ENCODE peak calls at places on chromosomes 4 and X, in four cellular contexts. R is GM12878, C is K562, U is HepG2. W is an unnamed sample.
A peak's percentile ranks its signal among the peaks of the same experiment; 100 is the strongest.

GRCh38 chr4:118836763-118837507 is 1.0 kb upstream of the SEC24D start:
- DNase-seq in R (no peak), C (no peak), U (no peak), W (no peak)

GRCh38 chrX:109448539-109448938 is 33.3 kb downstream of the GUCY2F start:
- DNase-seq in R (no peak), C (no peak), U (no peak), W (no peak)

GRCh38 chr4:3524349-3524748 is 7.9 kb downstream of the LRPAP1 start:
- DNase-seq in R (no peak), C (no peak), U (no peak), W (no peak)

GRCh38 chrX:7108995-7109634 is 38.4 kb upstream of the STS start:
- DNase-seq in R (no peak), C (no peak), U (no peak), W (no peak)

GRCh38 chr4:119693127-119693526 is 64.5 kb upstream of the PDE5A start:
- DNase-seq in R (no peak), C (no peak), U (no peak), W (no peak)

GRCh38 chr4:42070463-42070862 is 80.1 kb downstream of the SLC30A9 start:
- DNase-seq in R (no peak), C (no peak), U (no peak), W (no peak)

GRCh38 chr4:42366959-42367358 is 30.3 kb upstream of the SHISA3 start:
- DNase-seq in R (no peak), C (no peak), U (no peak), W (no peak)

GRCh38 chr4:102717448-102718092 is 43.2 kb downstream of the MANBA start:
- DNase-seq in R (no peak), C (no peak), U (peak; percentile 73), W (no peak)

GRCh38 chr4:133637161-133637560 is 488.1 kb downstream of the PCDH10 start:
- DNase-seq in R (no peak), C (no peak), U (no peak), W (no peak)

GRCh38 chrX:135543924-135544323 is 23.5 kb downstream of the INTS6L start:
- DNase-seq in R (no peak), C (no peak), U (no peak), W (no peak)

GRCh38 chr4:42326524-42326923 is 70.8 kb upstream of the SHISA3 start:
- DNase-seq in R (no peak), C (no peak), U (no peak), W (no peak)

GRCh38 chrX:109440475-109440874 is 41.4 kb downstream of the GUCY2F start:
- DNase-seq in R (no peak), C (no peak), U (no peak), W (no peak)

GRCh38 chr4:128349921-128350320 is 62.3 kb upstream of the PGRMC2 start:
- DNase-seq in R (no peak), C (peak; percentile 18), U (peak; percentile 92), W (no peak)

GRCh38 chrX:360496-361150 is 26.1 kb downstream of the PPP2R3B start:
- DNase-seq in R (no peak), C (no peak), U (no peak), W (no peak)

GRCh38 chr4:124061413-124061812 is 651.1 kb downstream of the ANKRD50 start:
- DNase-seq in R (no peak), C (no peak), U (no peak), W (no peak)

GRCh38 chr4:107991945-107992625 is 2.4 kb downstream of the HADH start:
- DNase-seq in R (no peak), C (peak; percentile 32), U (no peak), W (no peak)

GRCh38 chr4:154916068-154916467 is 135.0 kb downstream of the RBM46 start:
- DNase-seq in R (no peak), C (no peak), U (no peak), W (no peak)

GRCh38 chr4:48329976-48330375 is 11.4 kb upstream of the SLAIN2 start:
- DNase-seq in R (no peak), C (no peak), U (no peak), W (no peak)

GRCh38 chrX:119374736-119375135 is 24.4 kb upstream of the SLC25A43 start:
- DNase-seq in R (no peak), C (no peak), U (no peak), W (no peak)

GRCh38 chrX:13256562-13256961 is 63.3 kb downstream of the ATXN3L start:
- DNase-seq in R (peak; percentile 40), C (no peak), U (no peak), W (no peak)

GRCh38 chrX:13253223-13253622 is 66.6 kb downstream of the ATXN3L start:
- DNase-seq in R (peak; percentile 32), C (no peak), U (no peak), W (no peak)

GRCh38 chrX:13252726-13253125 is 67.1 kb downstream of the ATXN3L start:
- DNase-seq in R (no peak), C (no peak), U (no peak), W (no peak)

GRCh38 chrX:13254870-13255269 is 65.0 kb downstream of the ATXN3L start:
- DNase-seq in R (no peak), C (no peak), U (no peak), W (no peak)

DNA sequence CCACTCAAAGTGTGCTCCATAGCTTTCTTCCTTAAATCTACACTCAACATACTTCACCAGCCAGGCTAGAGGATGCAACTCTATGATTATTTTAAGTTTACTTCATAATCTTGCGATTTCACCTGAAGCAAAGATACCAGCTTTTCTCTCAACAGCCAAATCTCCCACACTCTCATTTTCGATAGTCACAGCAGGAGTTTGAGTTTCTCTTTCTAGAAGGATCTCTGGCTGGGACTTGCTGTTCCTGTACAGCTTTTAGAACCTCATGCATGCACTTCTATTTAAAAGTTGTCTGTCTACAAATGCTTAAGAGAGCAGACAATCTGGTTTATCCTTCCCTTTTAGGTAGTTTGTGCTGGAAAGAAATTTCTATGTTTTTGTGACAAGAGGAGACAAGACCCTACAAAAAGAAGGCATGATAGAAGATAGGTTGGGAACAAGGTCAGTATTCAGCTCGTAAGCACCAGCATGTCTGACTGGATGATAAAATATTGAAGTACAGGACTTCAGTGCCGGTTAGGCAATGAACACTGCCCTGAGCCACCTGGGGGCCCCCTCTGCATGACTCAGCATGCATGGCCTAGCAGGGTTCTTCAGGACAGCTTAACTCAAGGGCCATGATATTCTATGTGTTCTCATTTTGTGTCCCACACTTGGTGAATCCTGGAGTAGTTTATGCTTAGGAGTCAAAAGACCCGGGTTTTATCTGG is 65.6 kb downstream of the ATXN3L start:
- DNase-seq in R (peak; percentile 56), C (peak; percentile 79), U (peak; percentile 8), W (no peak)
- TF ChIP-seq FOXK2 in R (no peak), C (no peak), U (no peak), W (no peak)

GRCh38 chr4:112735474-112735951 is 98.6 kb downstream of the LARP7 start:
- DNase-seq in R (peak; percentile 69), C (no peak), U (no peak), W (no peak)
- TF ChIP-seq TARDBP in R (no peak), C (no peak), U (no peak), W (no peak)

GRCh38 chrX:48645669-48646068 is 37.9 kb upstream of the WAS start:
- DNase-seq in R (no peak), C (no peak), U (no peak), W (no peak)

GRCh38 chrX:48649109-48649508 is 34.5 kb upstream of the WAS start:
- DNase-seq in R (no peak), C (no peak), U (no peak), W (no peak)

GRCh38 chrX:48648299-48648698 is 35.3 kb upstream of the WAS start:
- DNase-seq in R (no peak), C (peak; percentile 12), U (peak; percentile 28), W (peak; percentile 23)
- TF ChIP-seq FOXM1 in R (no peak), C (no peak), U (no peak), W (no peak)

GRCh38 chr4:67785528-67785927 is 31.3 kb upstream of the GNRHR start:
- DNase-seq in R (no peak), C (no peak), U (no peak), W (no peak)

GRCh38 chr4:67776746-67777145 is 22.6 kb upstream of the GNRHR start:
- DNase-seq in R (no peak), C (no peak), U (no peak), W (no peak)

GRCh38 chr4:67779631-67780030 is 25.4 kb upstream of the GNRHR start:
- DNase-seq in R (no peak), C (no peak), U (no peak), W (no peak)
- TF ChIP-seq FOXK2 in R (no peak), C (no peak), U (no peak), W (no peak)

GRCh38 chr4:76752911-76753494 is 144.9 kb downstream of the SOWAHB start:
- DNase-seq in R (no peak), C (no peak), U (no peak), W (no peak)
- TF ChIP-seq TARDBP in R (no peak), C (no peak), U (no peak), W (no peak)